ENCODE peak calls at places on chromosomes 5 and 9, in nine cellular contexts. A, T, O, W, P, V, F, C and N are unnamed samples.

GRCh38 chr9:124280176-124280691 is 22.5 kb downstream of the NEK6 start:
- DNase-seq in A (no peak), T (no peak), O (no peak), W (peak), P (peak), V (no peak), F (no peak), C (no peak), N (no peak)

GRCh38 chr5:32538031-32538547 is 47.3 kb upstream of the SUB1 start:
- DNase-seq in A (no peak), T (no peak), O (no peak), W (no peak), P (no peak), V (peak), F (no peak), C (peak), N (no peak)

GRCh38 chr5:38807570-38808461 is 38.0 kb upstream of the OSMR start:
- DNase-seq in A (no peak), T (no peak), O (no peak), W (peak), P (no peak), V (no peak), F (no peak), C (no peak), N (no peak)

GRCh38 chr5:144191998-144192397 is 21.3 kb downstream of the KCTD16 start:
- DNase-seq in A (peak), T (peak), O (no peak), W (peak), P (no peak), V (no peak), F (peak), C (no peak), N (no peak)

GRCh38 chr9:92706218-92706940 is 36.4 kb upstream of the IPPK start:
- DNase-seq in A (peak), T (peak), O (no peak), W (no peak), P (peak), V (no peak), F (no peak), C (no peak), N (no peak)

GRCh38 chr9:5549671-5550650 is 39.6 kb downstream of the PDCD1LG2 start:
- DNase-seq in A (peak), T (no peak), O (no peak), W (peak), P (no peak), V (no peak), F (no peak), C (no peak), N (no peak)

GRCh38 chr9:119868694-119869093 is 499.5 kb upstream of the BRINP1 start:
- DNase-seq in A (no peak), T (no peak), O (no peak), W (no peak), P (no peak), V (no peak), F (no peak), C (no peak), N (no peak)

GRCh38 chr9:137771580-137771979 is 106.0 kb upstream of the CACNA1B start:
- DNase-seq in A (no peak), T (no peak), O (no peak), W (no peak), P (no peak), V (no peak), F (no peak), C (no peak), N (no peak)

GRCh38 chr5:178398856-178399722 is 166.5 kb upstream of the PHYKPL start:
- DNase-seq in A (no peak), T (no peak), O (no peak), W (no peak), P (no peak), V (no peak), F (no peak), C (no peak), N (no peak)

GRCh38 chr9:6055213-6055612 is 39.8 kb upstream of the RANBP6 start:
- DNase-seq in A (peak), T (peak), O (no peak), W (peak), P (no peak), V (no peak), F (peak), C (no peak), N (peak)

GRCh38 chr9:132114102-132114707 is 34.5 kb upstream of the MED27 start:
- DNase-seq in A (peak), T (peak), O (peak), W (peak), P (no peak), V (peak), F (peak), C (no peak), N (no peak)

GRCh38 chr9:132840980-132841379 is 37.1 kb downstream of the AK8 start:
- DNase-seq in A (no peak), T (no peak), O (no peak), W (no peak), P (no peak), V (no peak), F (no peak), C (no peak), N (no peak)

DNA sequence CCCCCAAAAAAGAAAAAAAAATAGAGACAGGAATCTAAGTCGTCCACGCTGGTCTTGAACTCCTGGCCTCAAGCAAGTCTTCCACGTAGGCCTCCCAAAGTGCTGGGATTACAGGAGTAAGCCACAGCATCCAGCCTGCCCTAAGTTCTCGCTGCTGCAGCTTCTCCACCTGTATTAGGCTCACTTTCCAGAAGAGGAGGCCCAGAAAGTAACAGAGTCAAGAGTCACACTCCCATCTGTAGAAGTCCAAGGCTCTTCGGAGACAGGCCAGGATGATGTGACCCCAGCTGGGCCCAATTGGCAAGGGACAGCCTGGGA is 1.8 kb downstream of the EEIG1 start:
- DNase-seq in A (no peak), T (no peak), O (no peak), W (no peak), P (no peak), V (no peak), F (no peak), C (no peak), N (no peak)
- H3K4me3 ChIP-seq in A (peak), T (peak), O (peak), W (peak), P (peak), V (peak), F (peak), C (peak), N (peak)

DNA sequence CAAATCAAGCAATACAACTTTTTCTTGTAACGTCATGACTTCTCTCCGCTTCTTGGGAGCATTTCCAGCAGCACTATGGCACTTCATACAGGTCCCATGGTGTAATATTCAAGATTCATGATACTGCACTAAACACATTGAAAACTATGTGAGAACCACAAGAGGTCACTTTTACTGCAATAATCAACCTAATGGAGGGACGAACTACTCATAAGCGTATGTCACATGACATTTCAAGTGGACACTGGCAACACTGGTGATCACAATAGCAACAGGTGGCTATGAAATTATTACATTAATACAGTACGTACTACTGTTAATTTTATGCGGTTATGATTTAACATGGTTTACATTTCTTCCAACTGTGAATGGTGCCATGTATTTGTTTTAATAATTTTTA is 78.6 kb upstream of the TBC1D9B start:
- DNase-seq in A (no peak), T (no peak), O (no peak), W (no peak), P (no peak), V (no peak), F (no peak), C (no peak), N (no peak)
- TF ChIP-seq CTCF in A (no peak), T (no peak), O (peak), W (no peak), P (no peak), V (no peak), F (no peak), C (no peak), N (peak)

DNA sequence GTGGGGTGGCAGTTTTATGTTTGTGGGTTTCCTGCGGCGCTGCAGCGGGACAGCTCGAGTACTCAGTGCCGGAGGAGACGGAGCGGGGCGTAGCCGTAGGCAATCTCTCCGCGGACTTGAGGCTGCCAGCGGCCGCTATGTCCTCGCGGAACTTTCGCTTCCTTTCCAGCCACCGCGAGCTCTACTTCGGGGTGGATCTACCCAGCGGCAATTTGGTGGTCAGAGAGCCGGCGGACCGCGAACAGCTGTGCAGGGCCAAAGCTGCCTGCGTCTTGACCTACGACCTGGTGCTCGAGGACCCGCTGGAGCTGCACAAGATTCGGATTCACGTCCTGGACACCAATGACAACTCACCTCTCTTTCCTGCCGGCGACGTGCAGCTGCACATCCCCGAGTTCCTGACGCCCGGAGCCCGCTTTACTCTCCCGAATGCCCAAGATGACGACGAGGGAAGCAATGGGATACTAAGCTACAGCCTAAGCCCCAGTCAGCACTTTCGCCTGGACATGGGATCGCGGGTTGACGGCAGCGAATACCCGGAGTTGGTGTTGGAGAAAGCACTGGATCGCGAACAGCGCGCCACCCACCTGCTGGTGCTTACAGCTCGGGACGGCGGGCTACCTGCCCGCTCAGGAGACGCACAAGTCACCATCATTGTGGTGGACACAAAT is 939 bp downstream of the PCDHAC1 start:
- DNase-seq in A (no peak), T (peak), O (peak), W (peak), P (no peak), V (peak), F (no peak), C (no peak), N (no peak)
- H3K4me3 ChIP-seq in A (peak), T (peak), O (peak), W (peak), P (peak), V (peak), F (peak), C (peak), N (peak)

DNA sequence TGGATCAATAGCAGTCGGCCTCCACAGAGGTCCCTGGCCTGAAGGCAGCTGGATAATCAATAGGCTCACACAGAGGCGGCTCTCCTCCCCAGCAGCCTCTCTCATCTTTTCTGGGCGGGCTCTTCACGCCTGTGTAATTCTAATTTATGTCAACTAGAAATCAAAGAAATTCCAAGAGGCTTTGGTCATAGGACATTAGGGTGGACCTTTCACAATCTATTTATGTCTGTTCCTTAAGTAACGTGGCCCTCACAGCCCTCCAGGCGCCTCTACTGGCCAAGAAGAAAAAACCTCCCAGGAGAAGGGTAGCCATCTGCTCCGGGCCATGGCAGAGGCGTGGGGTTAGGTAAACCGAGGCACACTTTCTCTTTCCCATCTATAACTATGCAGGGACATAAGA is 205.1 kb upstream of the EFNA5 start:
- DNase-seq in A (no peak), T (peak), O (no peak), W (peak), P (no peak), V (no peak), F (no peak), C (no peak), N (no peak)
- TF ChIP-seq CTCF in A (no peak), T (peak), O (no peak), W (peak), P (no peak), V (no peak), F (no peak), C (no peak), N (no peak)

DNA sequence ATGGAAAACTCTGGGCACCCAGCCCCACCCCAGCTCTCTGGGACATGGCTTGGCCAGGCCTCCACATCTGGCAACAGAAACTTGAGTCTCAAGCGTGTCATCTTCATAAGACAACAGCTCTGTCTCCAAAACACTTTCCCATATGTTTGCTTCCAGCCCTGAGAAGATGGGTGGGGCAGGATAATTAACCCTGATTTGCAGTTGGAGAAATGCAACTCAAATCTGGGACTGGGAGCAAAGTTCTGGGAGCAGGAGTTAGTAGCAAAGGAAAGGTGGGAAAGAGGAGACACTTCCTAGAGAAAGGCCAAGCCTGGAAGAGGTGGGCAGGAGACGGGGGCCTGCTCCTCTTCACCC is 11.7 kb downstream of the ENHO start:
- DNase-seq in A (no peak), T (no peak), O (no peak), W (no peak), P (peak), V (no peak), F (no peak), C (no peak), N (no peak)
- H3K4me3 ChIP-seq in A (no peak), T (no peak), O (no peak), W (no peak), P (no peak), V (no peak), F (no peak), C (no peak), N (no peak)

GRCh38 chr5:156835905-156836304 is 14.2 kb upstream of the PPP1R2B start:
- DNase-seq in A (no peak), T (peak), O (no peak), W (no peak), P (no peak), V (no peak), F (peak), C (no peak), N (no peak)
- TF ChIP-seq CTCF in A (no peak), T (peak), O (no peak), W (no peak), P (no peak), V (no peak), F (peak), C (peak), N (no peak)

DNA sequence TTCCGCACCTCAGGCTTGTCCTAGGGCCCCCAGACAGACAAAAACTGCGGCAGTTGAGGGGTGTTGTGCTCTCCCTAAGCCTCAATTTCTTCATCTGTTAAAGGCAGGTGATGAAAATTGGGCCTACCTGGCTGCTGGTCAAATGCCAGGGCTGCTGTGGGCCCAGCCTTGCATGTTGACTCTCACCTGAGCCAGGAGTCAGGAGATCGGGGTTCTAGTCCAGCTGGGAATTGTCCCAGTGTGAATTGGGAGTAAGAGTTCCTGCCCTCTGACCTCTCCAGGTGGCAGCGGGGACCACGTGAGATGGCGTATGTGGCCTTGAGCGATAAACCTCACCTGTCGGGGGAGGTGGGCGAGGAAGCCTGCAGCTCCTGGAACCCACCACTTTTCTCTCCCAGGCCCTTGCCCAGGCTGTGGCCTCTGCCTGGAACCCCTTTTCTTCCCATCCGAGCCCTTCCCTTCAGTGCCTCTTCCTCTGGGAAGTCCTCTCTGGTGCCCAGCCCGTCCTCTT is 143.5 kb upstream of the IER5L start:
- DNase-seq in A (no peak), T (no peak), O (no peak), W (no peak), P (peak), V (no peak), F (no peak), C (no peak), N (no peak)
- H3K4me3 ChIP-seq in A (no peak), T (peak), O (no peak), W (no peak), P (peak), V (peak), F (no peak), C (peak), N (peak)

GRCh38 chr9:37029304-37029775 is 4.7 kb downstream of the PAX5 start:
- DNase-seq in A (no peak), T (peak), O (no peak), W (no peak), P (no peak), V (no peak), F (no peak), C (peak), N (no peak)
- TF ChIP-seq CTCF in A (no peak), T (no peak), O (no peak), W (no peak), P (no peak), V (no peak), F (no peak), C (no peak), N (no peak)